ENCODE peak calls at places on chromosomes 11 and 22, in five cellular contexts. F, U, G, A and T are unnamed samples.

GRCh38 chr22:24302591-24302990 is 32.0 kb downstream of the SPECC1L start:
- DNase-seq in F (no peak), U (no peak), G (no peak), A (no peak), T (no peak)

GRCh38 chr11:64675417-64676252 is 47.4 kb downstream of the NRXN2 start:
- DNase-seq in F (no peak), U (peak), G (peak), A (no peak), T (peak)

GRCh38 chr11:20555783-20556182 is 43.6 kb upstream of the SLC6A5 start:
- DNase-seq in F (no peak), U (no peak), G (no peak), A (no peak), T (no peak)

GRCh38 chr11:115267228-115267627 is 237.0 kb downstream of the CADM1 start:
- DNase-seq in F (no peak), U (no peak), G (no peak), A (no peak), T (no peak)

GRCh38 chr11:121889931-121890330 is 226.1 kb downstream of the BLID start:
- DNase-seq in F (no peak), U (peak), G (peak), A (no peak), T (peak)

GRCh38 chr11:29019960-29020683 is 911.9 kb downstream of the METTL15 start:
- DNase-seq in F (no peak), U (peak), G (peak), A (peak), T (peak)

GRCh38 chr11:32830413-32830738 is 649 bp downstream of the PRRG4 start:
- DNase-seq in F (no peak), U (peak), G (peak), A (no peak), T (peak)

GRCh38 chr22:46931414-46931813 is 169.0 kb downstream of the TBC1D22A start:
- DNase-seq in F (no peak), U (peak), G (peak), A (no peak), T (peak)

GRCh38 chr22:20964799-20965103 is 2.3 kb upstream of the AIFM3 start:
- DNase-seq in F (no peak), U (no peak), G (no peak), A (no peak), T (no peak)

GRCh38 chr22:32080904-32081303 is 37.8 kb downstream of the SLC5A1 start:
- DNase-seq in F (no peak), U (peak), G (peak), A (peak), T (peak)

GRCh38 chr22:30826670-30827355 is 132.1 kb downstream of the OSBP2 start:
- DNase-seq in F (no peak), U (no peak), G (no peak), A (no peak), T (no peak)

GRCh38 chr11:66278396-66279091 is 569 bp downstream of the CNIH2 start:
- DNase-seq in F (no peak), U (no peak), G (peak), A (no peak), T (no peak)

GRCh38 chr11:13216019-13217006 is 61.3 kb upstream of the BMAL1 start:
- DNase-seq in F (no peak), U (peak), G (peak), A (peak), T (peak)

GRCh38 chr11:44600739-44601416 is 35.4 kb downstream of the CD82 start:
- DNase-seq in F (no peak), U (no peak), G (peak), A (peak), T (no peak)

GRCh38 chr11:75442161-75442885 is 9.3 kb upstream of the KLHL35 start:
- DNase-seq in F (no peak), U (no peak), G (no peak), A (no peak), T (no peak)

GRCh38 chr11:119284344-119285157 is 32.4 kb downstream of the MCAM start:
- DNase-seq in F (no peak), U (peak), G (peak), A (no peak), T (peak)
- TF ChIP-seq CTCF in F (peak), U (peak), G (peak), A (peak), T (peak)

GRCh38 chr11:124482362-124483147 is 37.1 kb upstream of the OR8B8 start:
- DNase-seq in F (no peak), U (peak), G (peak), A (no peak), T (peak)
- TF ChIP-seq CTCF in F (no peak), U (no peak), G (no peak), A (no peak), T (no peak)

DNA sequence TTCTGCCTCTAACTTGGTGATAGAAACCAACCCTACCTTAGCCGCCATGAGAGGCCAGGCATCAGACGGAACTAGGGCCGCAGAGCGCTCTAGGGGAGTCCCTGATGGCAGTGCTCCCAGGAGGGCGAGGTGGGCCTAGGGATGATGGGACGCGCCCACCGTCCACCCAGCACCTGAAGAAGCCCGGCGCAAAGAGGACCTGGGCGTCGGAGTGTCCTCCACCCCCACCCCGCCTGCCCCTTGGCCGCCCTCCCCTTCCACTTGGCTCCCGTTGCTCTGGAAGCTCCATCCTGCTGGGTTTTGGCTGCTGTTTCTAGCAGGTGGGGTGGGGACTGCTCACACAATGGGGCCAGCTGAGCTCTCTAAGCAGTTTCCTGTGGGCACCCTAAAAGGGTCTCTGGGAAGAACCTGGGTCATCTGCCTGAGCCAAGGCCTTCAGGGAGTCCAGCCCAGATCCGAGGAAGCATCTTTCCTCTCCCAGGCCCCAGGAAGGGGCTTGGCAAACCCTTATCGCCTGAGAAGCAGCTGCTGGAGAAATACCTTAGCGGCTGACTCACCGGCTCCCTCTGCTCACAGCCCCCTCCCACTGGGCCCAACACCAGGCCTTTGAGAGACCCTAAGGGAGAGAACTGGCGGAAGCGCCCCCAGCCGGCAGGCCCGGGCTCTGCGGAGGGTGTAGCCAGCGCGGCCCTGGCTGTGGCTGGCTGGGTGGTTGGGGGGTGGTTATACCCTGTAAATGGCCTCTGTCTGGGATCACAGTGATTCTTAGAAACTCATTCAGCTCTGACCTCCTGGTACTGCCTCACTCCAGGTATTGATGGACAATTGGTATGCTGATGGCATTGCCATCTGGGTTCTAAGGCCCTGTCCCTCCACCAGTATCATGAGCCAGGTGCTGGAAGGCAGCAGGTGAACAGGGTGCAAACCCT is 19.3 kb downstream of the CREB3L1 start:
- DNase-seq in F (peak), U (no peak), G (peak), A (peak), T (no peak)
- TF ChIP-seq CTCF in F (peak), U (no peak), G (peak), A (peak), T (no peak)

DNA sequence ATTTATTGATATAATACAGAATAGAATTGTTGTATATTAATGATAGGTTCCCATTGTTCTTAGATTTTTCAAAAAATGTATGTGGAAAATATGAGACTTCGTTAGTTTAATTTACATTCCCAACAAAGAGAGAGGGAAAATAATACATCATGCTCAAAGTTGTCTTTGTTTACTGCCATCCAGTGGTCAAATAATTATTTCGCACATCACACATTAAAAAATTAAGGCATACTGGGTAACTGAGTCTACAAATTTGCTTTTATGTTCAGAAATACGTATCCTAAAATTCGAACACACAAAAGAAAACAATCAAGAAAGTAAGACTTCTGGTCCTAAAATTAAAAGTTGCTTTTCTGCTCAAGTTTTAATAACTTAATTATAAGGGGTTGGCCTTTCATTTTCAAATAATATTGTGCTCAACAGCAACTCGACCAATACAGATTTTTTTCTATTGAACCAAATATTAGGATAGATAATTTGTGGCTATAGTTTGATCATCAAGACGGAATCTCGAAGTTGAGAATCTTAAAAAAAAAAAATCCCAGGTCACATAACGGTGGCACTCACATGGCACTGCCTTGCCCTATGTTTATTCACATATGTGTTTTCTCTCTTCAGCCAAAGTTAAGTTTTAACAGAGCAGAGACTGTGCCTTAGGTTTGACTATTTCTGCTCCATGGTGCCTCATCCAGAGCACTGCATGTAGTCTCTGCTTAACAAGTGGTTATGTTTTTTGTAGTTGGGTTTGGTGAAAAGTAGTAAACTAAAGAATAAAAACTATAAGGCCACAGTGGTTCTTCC is 12.3 kb downstream of the PDGFD start:
- DNase-seq in F (no peak), U (peak), G (peak), A (no peak), T (peak)
- TF ChIP-seq CTCF in F (peak), U (peak), G (peak), A (peak), T (peak)

GRCh38 chr11:36280531-36280930 is 8.7 kb downstream of the COMMD9 start:
- DNase-seq in F (no peak), U (peak), G (no peak), A (no peak), T (peak)

GRCh38 chr11:36282926-36283325 is 6.3 kb downstream of the COMMD9 start:
- DNase-seq in F (no peak), U (no peak), G (no peak), A (no peak), T (no peak)

GRCh38 chr11:36273110-36273509 is 16.1 kb downstream of the COMMD9 start:
- DNase-seq in F (no peak), U (no peak), G (no peak), A (no peak), T (no peak)

GRCh38 chr11:36281850-36282249 is 7.4 kb downstream of the COMMD9 start:
- DNase-seq in F (no peak), U (no peak), G (no peak), A (no peak), T (no peak)

GRCh38 chr11:36278531-36279245 is 10.5 kb downstream of the COMMD9 start:
- DNase-seq in F (no peak), U (no peak), G (peak), A (no peak), T (no peak)
- TF ChIP-seq CTCF in F (peak), U (no peak), G (no peak), A (peak), T (no peak)

DNA sequence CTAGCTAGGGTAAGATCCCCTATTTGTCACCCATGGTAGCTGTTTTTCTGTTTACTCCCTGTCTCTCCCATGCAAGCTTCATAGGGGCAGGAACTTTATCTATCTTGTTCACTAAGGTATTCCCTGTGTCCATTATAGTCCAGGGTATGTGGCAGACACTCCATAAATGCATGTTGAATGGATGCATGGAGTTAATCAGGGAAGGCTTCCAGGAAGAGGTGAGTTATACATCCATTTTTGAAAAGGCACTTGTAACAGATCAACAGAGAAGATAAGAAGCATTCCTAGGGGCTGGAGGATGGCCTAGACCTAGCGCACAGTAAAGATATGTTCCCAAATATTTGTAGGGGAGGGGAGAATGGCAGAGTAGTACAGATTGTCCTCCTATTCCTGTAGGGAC is 130.3 kb downstream of the BUD13 start:
- DNase-seq in F (no peak), U (no peak), G (no peak), A (no peak), T (no peak)
- TF ChIP-seq CTCF in F (no peak), U (no peak), G (no peak), A (no peak), T (no peak)

DNA sequence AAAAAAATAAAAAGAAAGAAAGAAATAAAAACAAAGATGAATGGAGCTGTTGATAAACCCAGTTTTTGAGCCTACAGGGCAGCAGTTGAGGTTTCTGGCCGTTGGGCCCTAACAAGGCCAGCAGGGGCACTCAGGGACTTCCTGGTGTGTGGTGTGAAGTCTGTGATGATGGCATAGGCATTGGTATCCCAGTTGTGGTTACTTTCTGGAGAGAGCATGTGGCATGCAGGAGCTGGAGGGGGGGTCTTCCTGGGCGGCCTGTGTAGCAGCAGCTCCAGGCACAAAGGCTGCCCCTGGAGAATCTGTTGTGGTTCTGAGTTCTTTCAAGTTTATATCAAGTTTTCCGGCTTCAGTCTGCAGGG is 2.0 kb upstream of the TXNRD2 start:
- DNase-seq in F (no peak), U (no peak), G (peak), A (peak), T (no peak)
- TF ChIP-seq CTCF in F (no peak), U (no peak), G (peak), A (peak), T (no peak)

GRCh38 chr11:118008271-118008903 is 22.2 kb downstream of the IL10RA start:
- DNase-seq in F (no peak), U (no peak), G (no peak), A (no peak), T (no peak)

GRCh38 chr11:118005224-118006152 is 19.3 kb downstream of the IL10RA start:
- DNase-seq in F (no peak), U (no peak), G (no peak), A (no peak), T (no peak)

GRCh38 chr11:118004543-118005223 is 18.5 kb downstream of the IL10RA start:
- DNase-seq in F (no peak), U (no peak), G (no peak), A (no peak), T (no peak)

GRCh38 chr11:118006153-118006534 is 19.9 kb downstream of the IL10RA start:
- DNase-seq in F (no peak), U (no peak), G (no peak), A (no peak), T (no peak)

DNA sequence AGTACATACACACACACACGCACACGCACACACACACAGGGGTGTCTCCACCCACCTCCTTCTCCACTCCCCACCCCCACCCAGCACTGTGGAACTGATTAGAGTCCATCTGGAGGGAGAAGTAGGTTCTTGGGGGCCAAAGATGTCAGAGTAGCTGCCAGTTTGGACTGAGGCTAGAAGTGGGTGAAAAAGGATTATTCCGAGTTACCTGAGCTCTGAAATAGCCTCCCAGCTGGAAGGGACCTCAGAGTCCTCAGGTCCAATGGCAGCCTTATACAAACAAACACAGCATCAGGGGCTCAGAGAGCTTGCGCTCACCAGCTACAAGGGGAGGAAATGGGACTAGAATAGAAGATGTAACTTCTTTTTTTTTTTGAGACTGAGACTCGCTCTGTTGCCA is 20.8 kb downstream of the IL10RA start:
- DNase-seq in F (no peak), U (no peak), G (no peak), A (no peak), T (no peak)
- TF ChIP-seq CTCF in F (no peak), U (no peak), G (no peak), A (no peak), T (no peak)

GRCh38 chr11:113313601-113314000 is 782 bp upstream of the TTC12 start:
- DNase-seq in F (no peak), U (no peak), G (peak), A (no peak), T (no peak)
- TF ChIP-seq CTCF in F (no peak), U (no peak), G (no peak), A (no peak), T (no peak)